ENCODE peak calls at places on chromosome 5, in nine cellular contexts. T, H, L, G, V, Z, U, R and C are unnamed samples.

GRCh38 chr5:34866989-34867471 is 28.1 kb downstream of the TTC23L start:
- DNase-seq in T (no peak), H (no peak), L (no peak), G (no peak), V (peak; percentile 7), Z (no peak), U (no peak), R (no peak), C (no peak)

GRCh38 chr5:149313151-149313841 is 32.0 kb upstream of the GRPEL2 start:
- DNase-seq in T (no peak), H (no peak), L (no peak), G (no peak), V (no peak), Z (no peak), U (no peak), R (no peak), C (no peak)

GRCh38 chr5:157559301-157559700 is 16.3 kb downstream of the ADAM19 start:
- DNase-seq in T (no peak), H (no peak), L (no peak), G (no peak), V (no peak), Z (no peak), U (no peak), R (no peak), C (no peak)

GRCh38 chr5:61256474-61256873 is 75.6 kb upstream of the ZSWIM6 start:
- DNase-seq in T (no peak), H (no peak), L (peak; percentile 47), G (no peak), V (peak; percentile 85), Z (no peak), U (no peak), R (no peak), C (no peak)

GRCh38 chr5:68215888-68216736 is 556 bp downstream of the PIK3R1 start:
- DNase-seq in T (peak; percentile 77), H (no peak), L (peak; percentile 70), G (peak; percentile 85), V (peak; percentile 71), Z (peak; percentile 61), U (peak; percentile 79), R (peak; percentile 83), C (no peak)

GRCh38 chr5:92337772-92338234 is 954.7 kb upstream of the ARRDC3 start:
- DNase-seq in T (peak; percentile 55), H (no peak), L (no peak), G (no peak), V (no peak), Z (no peak), U (no peak), R (no peak), C (no peak)

GRCh38 chr5:107542831-107543231 is 127.9 kb downstream of the EFNA5 start:
- DNase-seq in T (peak; percentile 72), H (no peak), L (peak; percentile 77), G (no peak), V (peak; percentile 39), Z (no peak), U (peak; percentile 73), R (no peak), C (peak; percentile 22)

GRCh38 chr5:16521561-16522090 is 56.0 kb upstream of the ZNF622 start:
- DNase-seq in T (peak; percentile 13), H (no peak), L (no peak), G (no peak), V (no peak), Z (no peak), U (no peak), R (no peak), C (no peak)

GRCh38 chr5:147177125-147177840 is 57.5 kb upstream of the STK32A start:
- DNase-seq in T (peak; percentile 78), H (no peak), L (no peak), G (no peak), V (no peak), Z (peak; percentile 75), U (no peak), R (no peak), C (peak; percentile 33)

GRCh38 chr5:137085206-137085605 is 413.9 kb downstream of the SPOCK1 start:
- DNase-seq in T (no peak), H (no peak), L (no peak), G (no peak), V (no peak), Z (no peak), U (no peak), R (no peak), C (no peak)

GRCh38 chr5:109921735-109922395 is 232.1 kb downstream of the MAN2A1 start:
- DNase-seq in T (no peak), H (no peak), L (no peak), G (peak; percentile 53), V (no peak), Z (no peak), U (peak; percentile 75), R (no peak), C (no peak)

GRCh38 chr5:52725781-52726180 is 61.9 kb upstream of the ITGA1 start:
- DNase-seq in T (no peak), H (no peak), L (peak; percentile 93), G (no peak), V (peak; percentile 29), Z (no peak), U (no peak), R (no peak), C (no peak)

GRCh38 chr5:77957-78804 is 13.8 kb upstream of the PLEKHG4B start:
- DNase-seq in T (no peak), H (peak; percentile 45), L (peak; percentile 77), G (no peak), V (no peak), Z (no peak), U (peak; percentile 57), R (peak; percentile 66), C (no peak)

GRCh38 chr5:104088876-104089778 is 526.5 kb upstream of the NUDT12 start:
- DNase-seq in T (no peak), H (no peak), L (no peak), G (no peak), V (no peak), Z (no peak), U (peak; percentile 68), R (no peak), C (no peak)

GRCh38 chr5:129506092-129506491 is 46.0 kb downstream of the ADAMTS19 start:
- DNase-seq in T (peak; percentile 30), H (no peak), L (no peak), G (no peak), V (no peak), Z (no peak), U (peak; percentile 8), R (no peak), C (peak; percentile 5)

GRCh38 chr5:80216753-80217596 is 38.9 kb downstream of the SERINC5 start:
- DNase-seq in T (no peak), H (no peak), L (no peak), G (no peak), V (no peak), Z (no peak), U (no peak), R (no peak), C (no peak)

GRCh38 chr5:115398726-115399125 is 102.3 kb upstream of the CCDC112 start:
- DNase-seq in T (peak; percentile 29), H (no peak), L (no peak), G (no peak), V (no peak), Z (no peak), U (no peak), R (no peak), C (no peak)

GRCh38 chr5:35851282-35851681 is 5.4 kb upstream of the IL7R start:
- DNase-seq in T (no peak), H (no peak), L (no peak), G (no peak), V (no peak), Z (no peak), U (no peak), R (no peak), C (no peak)

GRCh38 chr5:16600397-16600796 is 16.4 kb downstream of the RETREG1 start:
- DNase-seq in T (peak; percentile 26), H (no peak), L (peak; percentile 41), G (no peak), V (no peak), Z (no peak), U (no peak), R (no peak), C (no peak)

GRCh38 chr5:175809531-175810121 is 61.8 kb upstream of the CPLX2 start:
- DNase-seq in T (peak; percentile 76), H (no peak), L (no peak), G (no peak), V (no peak), Z (peak; percentile 95), U (peak; percentile 88), R (peak; percentile 70), C (peak; percentile 71)

GRCh38 chr5:59535561-59535960 is 358.0 kb downstream of the PDE4D start:
- DNase-seq in T (no peak), H (no peak), L (no peak), G (no peak), V (no peak), Z (no peak), U (no peak), R (no peak), C (no peak)

GRCh38 chr5:124995451-124995850 is 249.0 kb upstream of the ZNF608 start:
- DNase-seq in T (no peak), H (no peak), L (peak; percentile 63), G (no peak), V (no peak), Z (no peak), U (no peak), R (no peak), C (no peak)

GRCh38 chr5:157761690-157762611 is 18.4 kb downstream of the LSM11 start:
- DNase-seq in T (peak; percentile 79), H (peak; percentile 25), L (peak; percentile 80), G (no peak), V (peak; percentile 8), Z (no peak), U (peak; percentile 85), R (peak; percentile 78), C (no peak)

GRCh38 chr5:77437194-77437593 is 54.9 kb downstream of the WDR41 start:
- DNase-seq in T (no peak), H (no peak), L (no peak), G (no peak), V (no peak), Z (no peak), U (peak; percentile 11), R (peak; percentile 15), C (no peak)

GRCh38 chr5:141747152-141747640 is 65.2 kb upstream of the ARAP3 start:
- DNase-seq in T (peak; percentile 83), H (peak; percentile 35), L (peak; percentile 64), G (no peak), V (peak; percentile 51), Z (no peak), U (peak; percentile 35), R (peak; percentile 92), C (no peak)

GRCh38 chr5:178232124-178232919 is at the start of gene PHYKPL:
- DNase-seq in T (no peak), H (peak; percentile 60), L (peak; percentile 79), G (peak; percentile 74), V (peak; percentile 80), Z (peak; percentile 84), U (peak; percentile 75), R (peak; percentile 95), C (peak; percentile 40)

GRCh38 chr5:96279796-96280542 is 153.1 kb downstream of the PCSK1 start:
- DNase-seq in T (peak; percentile 14), H (no peak), L (peak; percentile 34), G (no peak), V (no peak), Z (no peak), U (peak; percentile 60), R (no peak), C (no peak)

GRCh38 chr5:134975078-134975715 is 7.5 kb downstream of the CATSPER3 start:
- DNase-seq in T (no peak), H (no peak), L (no peak), G (no peak), V (no peak), Z (no peak), U (no peak), R (no peak), C (no peak)

GRCh38 chr5:115559524-115559923 is 14.9 kb upstream of the FEM1C start:
- DNase-seq in T (peak; percentile 51), H (no peak), L (no peak), G (no peak), V (no peak), Z (no peak), U (peak; percentile 22), R (no peak), C (no peak)

GRCh38 chr5:140926211-140926902 is at the start of gene PCDHAC1:
- DNase-seq in T (peak; percentile 53), H (peak; percentile 96), L (peak; percentile 75), G (no peak), V (peak; percentile 46), Z (peak; percentile 59), U (peak; percentile 86), R (peak; percentile 90), C (no peak)

GRCh38 chr5:172840077-172840777 is 6.2 kb downstream of the ERGIC1 start:
- DNase-seq in T (no peak), H (no peak), L (no peak), G (no peak), V (no peak), Z (no peak), U (no peak), R (no peak), C (no peak)